ENCODE peak calls at places on chromosomes 4 and X, in eight cellular contexts. One of them, this sample, is unnamed.

GRCh38 chr4:22607382-22607781 is 85.4 kb upstream of the GBA3 start:
- DNase-seq in lower leg skin: no peak
- DNase-seq in AG04450: peak; percentile 23
- DNase-seq in WTC11: peak; percentile 36
- DNase-seq in endothelial cell of umbilical vein: peak; percentile 29
- DNase-seq in IMR-90: peak; percentile 31
- DNase-seq in kidney: peak; percentile 74
- DNase-seq in Calu3: peak; percentile 66
- DNase-seq in this sample: no peak

GRCh38 chrX:42976729-42977366 is 198.9 kb upstream of the PPP1R2C start:
- DNase-seq in lower leg skin: no peak
- DNase-seq in AG04450: no peak
- DNase-seq in WTC11: no peak
- DNase-seq in endothelial cell of umbilical vein: peak; percentile 54
- DNase-seq in IMR-90: no peak
- DNase-seq in kidney: no peak
- DNase-seq in Calu3: peak; percentile 2
- DNase-seq in this sample: no peak

GRCh38 chr4:8725845-8726244 is 133.3 kb downstream of the CPZ start:
- DNase-seq in lower leg skin: no peak
- DNase-seq in AG04450: no peak
- DNase-seq in WTC11: no peak
- DNase-seq in endothelial cell of umbilical vein: no peak
- DNase-seq in IMR-90: no peak
- DNase-seq in kidney: peak; percentile 45
- DNase-seq in Calu3: no peak
- DNase-seq in this sample: no peak

GRCh38 chr4:106583567-106583966 is 215.0 kb upstream of the GIMD1 start:
- DNase-seq in lower leg skin: no peak
- DNase-seq in AG04450: peak; percentile 63
- DNase-seq in WTC11: no peak
- DNase-seq in endothelial cell of umbilical vein: peak; percentile 91
- DNase-seq in IMR-90: peak; percentile 94
- DNase-seq in kidney: no peak
- DNase-seq in Calu3: no peak
- DNase-seq in this sample: no peak

GRCh38 chr4:1241466-1241935 is 7.4 kb downstream of the CTBP1 start:
- DNase-seq in lower leg skin: no peak
- DNase-seq in AG04450: no peak
- DNase-seq in WTC11: peak; percentile 8
- DNase-seq in endothelial cell of umbilical vein: no peak
- DNase-seq in IMR-90: no peak
- DNase-seq in kidney: peak; percentile 69
- DNase-seq in Calu3: no peak
- DNase-seq in this sample: no peak

GRCh38 chrX:111914398-111915092 is 38.6 kb downstream of the TRPC5OS start:
- DNase-seq in lower leg skin: no peak
- DNase-seq in AG04450: no peak
- DNase-seq in WTC11: no peak
- DNase-seq in endothelial cell of umbilical vein: no peak
- DNase-seq in IMR-90: peak; percentile 55
- DNase-seq in kidney: no peak
- DNase-seq in Calu3: peak; percentile 39
- DNase-seq in this sample: no peak

GRCh38 chr4:152039085-152039484 is 278.3 kb upstream of the GATB start:
- DNase-seq in lower leg skin: no peak
- DNase-seq in AG04450: peak; percentile 89
- DNase-seq in WTC11: no peak
- DNase-seq in endothelial cell of umbilical vein: no peak
- DNase-seq in IMR-90: peak; percentile 98
- DNase-seq in kidney: no peak
- DNase-seq in Calu3: no peak
- DNase-seq in this sample: no peak

GRCh38 chr4:44927361-44928061 is 201.2 kb upstream of the GNPDA2 start:
- DNase-seq in lower leg skin: no peak
- DNase-seq in AG04450: no peak
- DNase-seq in WTC11: no peak
- DNase-seq in endothelial cell of umbilical vein: peak; percentile 2
- DNase-seq in IMR-90: peak; percentile 14
- DNase-seq in kidney: no peak
- DNase-seq in Calu3: peak; percentile 3
- DNase-seq in this sample: no peak

GRCh38 chrX:47518105-47518504 is 35.1 kb upstream of the ZNF41 start:
- DNase-seq in lower leg skin: no peak
- DNase-seq in AG04450: no peak
- DNase-seq in WTC11: no peak
- DNase-seq in endothelial cell of umbilical vein: no peak
- DNase-seq in IMR-90: no peak
- DNase-seq in kidney: no peak
- DNase-seq in Calu3: no peak
- DNase-seq in this sample: no peak

GRCh38 chr4:151195801-151196200 is 81.2 kb upstream of the PRSS48 start:
- DNase-seq in lower leg skin: peak; percentile 35
- DNase-seq in AG04450: no peak
- DNase-seq in WTC11: no peak
- DNase-seq in endothelial cell of umbilical vein: peak; percentile 89
- DNase-seq in IMR-90: peak; percentile 71
- DNase-seq in kidney: no peak
- DNase-seq in Calu3: peak; percentile 50
- DNase-seq in this sample: no peak

GRCh38 chr4:26441110-26441509 is 49.2 kb downstream of the CCKAR start:
- DNase-seq in lower leg skin: no peak
- DNase-seq in AG04450: no peak
- DNase-seq in WTC11: no peak
- DNase-seq in endothelial cell of umbilical vein: no peak
- DNase-seq in IMR-90: peak; percentile 73
- DNase-seq in kidney: no peak
- DNase-seq in Calu3: no peak
- DNase-seq in this sample: no peak

GRCh38 chr4:99642725-99643489 is 14.7 kb downstream of the C4orf54 start:
- DNase-seq in lower leg skin: no peak
- DNase-seq in AG04450: no peak
- DNase-seq in WTC11: no peak
- DNase-seq in endothelial cell of umbilical vein: no peak
- DNase-seq in IMR-90: no peak
- DNase-seq in kidney: no peak
- DNase-seq in Calu3: no peak
- DNase-seq in this sample: no peak

GRCh38 chrX:138006176-138006575 is 440.2 kb downstream of the ZIC3 start:
- DNase-seq in lower leg skin: no peak
- DNase-seq in AG04450: no peak
- DNase-seq in WTC11: no peak
- DNase-seq in endothelial cell of umbilical vein: no peak
- DNase-seq in IMR-90: no peak
- DNase-seq in kidney: no peak
- DNase-seq in Calu3: no peak
- DNase-seq in this sample: no peak

GRCh38 chr4:27048350-27049100 is 187.9 kb downstream of the STIM2 start:
- DNase-seq in lower leg skin: no peak
- DNase-seq in AG04450: no peak
- DNase-seq in WTC11: no peak
- DNase-seq in endothelial cell of umbilical vein: peak; percentile 24
- DNase-seq in IMR-90: peak; percentile 27
- DNase-seq in kidney: no peak
- DNase-seq in Calu3: no peak
- DNase-seq in this sample: no peak

GRCh38 chr4:186161138-186161537 is 30.2 kb upstream of the CYP4V2 start:
- DNase-seq in lower leg skin: no peak
- DNase-seq in AG04450: no peak
- DNase-seq in WTC11: no peak
- DNase-seq in endothelial cell of umbilical vein: no peak
- DNase-seq in IMR-90: no peak
- DNase-seq in kidney: no peak
- DNase-seq in Calu3: no peak
- DNase-seq in this sample: no peak

GRCh38 chrX:120260369-120260768 is 9.8 kb downstream of the ZBTB33 start:
- DNase-seq in lower leg skin: peak; percentile 49
- DNase-seq in AG04450: no peak
- DNase-seq in WTC11: no peak
- DNase-seq in endothelial cell of umbilical vein: no peak
- DNase-seq in IMR-90: no peak
- DNase-seq in kidney: no peak
- DNase-seq in Calu3: no peak
- DNase-seq in this sample: no peak

GRCh38 chrX:13252726-13253125 is 67.1 kb downstream of the ATXN3L start:
- DNase-seq in lower leg skin: no peak
- DNase-seq in AG04450: no peak
- DNase-seq in WTC11: no peak
- DNase-seq in endothelial cell of umbilical vein: no peak
- DNase-seq in IMR-90: peak; percentile 32
- DNase-seq in kidney: no peak
- DNase-seq in Calu3: no peak
- DNase-seq in this sample: no peak

GRCh38 chrX:119826399-119826959 is 26.3 kb downstream of the UPF3B start:
- DNase-seq in lower leg skin: peak; percentile 20
- DNase-seq in AG04450: no peak
- DNase-seq in WTC11: no peak
- DNase-seq in endothelial cell of umbilical vein: peak; percentile 64
- DNase-seq in IMR-90: peak; percentile 39
- DNase-seq in kidney: no peak
- DNase-seq in Calu3: no peak
- DNase-seq in this sample: no peak

GRCh38 chr4:64497526-64497925 is 88.3 kb upstream of the TECRL start:
- DNase-seq in lower leg skin: no peak
- DNase-seq in AG04450: no peak
- DNase-seq in WTC11: no peak
- DNase-seq in endothelial cell of umbilical vein: no peak
- DNase-seq in IMR-90: no peak
- DNase-seq in kidney: no peak
- DNase-seq in Calu3: no peak
- DNase-seq in this sample: no peak

GRCh38 chr4:83974111-83974789 is 438.3 kb downstream of the GPAT3 start:
- DNase-seq in lower leg skin: no peak
- DNase-seq in AG04450: no peak
- DNase-seq in WTC11: no peak
- DNase-seq in endothelial cell of umbilical vein: no peak
- DNase-seq in IMR-90: no peak
- DNase-seq in kidney: no peak
- DNase-seq in Calu3: no peak
- DNase-seq in this sample: no peak

GRCh38 chr4:2832981-2833670 is 10.5 kb upstream of the ADD1 start:
- DNase-seq in lower leg skin: no peak
- DNase-seq in AG04450: no peak
- DNase-seq in WTC11: no peak
- DNase-seq in endothelial cell of umbilical vein: no peak
- DNase-seq in IMR-90: no peak
- DNase-seq in kidney: peak; percentile 59
- DNase-seq in Calu3: no peak
- DNase-seq in this sample: no peak

GRCh38 chr4:121784975-121785374 is 16.1 kb upstream of the EXOSC9 start:
- DNase-seq in lower leg skin: no peak
- DNase-seq in AG04450: peak; percentile 79
- DNase-seq in WTC11: no peak
- DNase-seq in endothelial cell of umbilical vein: peak; percentile 59
- DNase-seq in IMR-90: peak; percentile 97
- DNase-seq in kidney: no peak
- DNase-seq in Calu3: peak; percentile 49
- DNase-seq in this sample: no peak

GRCh38 chrX:44817029-44817428 is 26.8 kb upstream of the DUSP21 start:
- DNase-seq in lower leg skin: no peak
- DNase-seq in AG04450: no peak
- DNase-seq in WTC11: peak; percentile 7
- DNase-seq in endothelial cell of umbilical vein: no peak
- DNase-seq in IMR-90: no peak
- DNase-seq in kidney: no peak
- DNase-seq in Calu3: no peak
- DNase-seq in this sample: no peak

GRCh38 chrX:13888284-13888683 is 71.4 kb upstream of the GPM6B start:
- DNase-seq in lower leg skin: no peak
- DNase-seq in AG04450: no peak
- DNase-seq in WTC11: no peak
- DNase-seq in endothelial cell of umbilical vein: no peak
- DNase-seq in IMR-90: no peak
- DNase-seq in kidney: no peak
- DNase-seq in Calu3: no peak
- DNase-seq in this sample: no peak

GRCh38 chrX:154458116-154458953 is at the start of gene PLXNA3:
- DNase-seq in lower leg skin: no peak
- DNase-seq in AG04450: no peak
- DNase-seq in WTC11: peak; percentile 47
- DNase-seq in endothelial cell of umbilical vein: no peak
- DNase-seq in IMR-90: no peak
- DNase-seq in kidney: no peak
- DNase-seq in Calu3: peak; percentile 74
- DNase-seq in this sample: no peak

GRCh38 chr4:52873191-52873590 is 11.1 kb downstream of the RASL11B start:
- DNase-seq in lower leg skin: no peak
- DNase-seq in AG04450: no peak
- DNase-seq in WTC11: no peak
- DNase-seq in endothelial cell of umbilical vein: peak; percentile 75
- DNase-seq in IMR-90: no peak
- DNase-seq in kidney: no peak
- DNase-seq in Calu3: peak; percentile 56
- DNase-seq in this sample: no peak
- TF ChIP-seq CTCF in lower leg skin: no peak
- TF ChIP-seq CTCF in AG04450: no peak
- TF ChIP-seq CTCF in WTC11: no peak
- TF ChIP-seq CTCF in endothelial cell of umbilical vein: no peak
- TF ChIP-seq CTCF in IMR-90: no peak
- TF ChIP-seq CTCF in kidney: no peak
- TF ChIP-seq CTCF in Calu3: no peak
- TF ChIP-seq CTCF in this sample: no peak

GRCh38 chr4:108172231-108172779 is 3.6 kb upstream of the LEF1 start:
- DNase-seq in lower leg skin: no peak
- DNase-seq in AG04450: no peak
- DNase-seq in WTC11: peak; percentile 31
- DNase-seq in endothelial cell of umbilical vein: no peak
- DNase-seq in IMR-90: no peak
- DNase-seq in kidney: no peak
- DNase-seq in Calu3: no peak
- DNase-seq in this sample: peak; percentile 66
- TF ChIP-seq CTCF in lower leg skin: no peak
- TF ChIP-seq CTCF in AG04450: no peak
- TF ChIP-seq CTCF in WTC11: no peak
- TF ChIP-seq CTCF in endothelial cell of umbilical vein: no peak
- TF ChIP-seq CTCF in IMR-90: no peak
- TF ChIP-seq CTCF in kidney: no peak
- TF ChIP-seq CTCF in Calu3: no peak
- TF ChIP-seq CTCF in this sample: no peak

DNA sequence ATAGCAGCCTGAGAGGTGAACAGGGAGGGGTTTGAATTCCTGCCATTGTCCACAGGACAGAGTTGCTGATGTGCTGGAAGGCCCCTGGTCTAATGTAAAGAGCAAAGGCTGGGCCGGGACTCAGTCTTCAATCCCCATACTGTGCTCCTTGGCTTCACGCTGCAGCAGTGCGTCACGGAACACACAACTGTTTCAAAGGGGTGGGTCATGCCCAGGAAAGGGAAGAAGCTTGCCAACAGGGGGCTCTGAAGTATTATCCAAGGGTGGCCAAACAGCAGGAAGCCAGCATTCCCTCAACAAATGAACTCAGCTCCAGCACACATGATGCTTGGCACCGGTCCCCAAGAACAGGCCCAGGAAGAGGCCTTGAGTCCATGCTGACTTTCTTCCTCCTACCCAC is 122.5 kb downstream of the NFKB1 start:
- DNase-seq in lower leg skin: no peak
- DNase-seq in AG04450: peak; percentile 48
- DNase-seq in WTC11: peak; percentile 20
- DNase-seq in endothelial cell of umbilical vein: peak; percentile 30
- DNase-seq in IMR-90: peak; percentile 71
- DNase-seq in kidney: no peak
- DNase-seq in Calu3: peak; percentile 37
- DNase-seq in this sample: no peak
- TF ChIP-seq CTCF in lower leg skin: no peak
- TF ChIP-seq CTCF in AG04450: peak; percentile 61
- TF ChIP-seq CTCF in WTC11: no peak
- TF ChIP-seq CTCF in endothelial cell of umbilical vein: peak; percentile 9
- TF ChIP-seq CTCF in IMR-90: peak; percentile 47
- TF ChIP-seq CTCF in kidney: no peak
- TF ChIP-seq CTCF in Calu3: no peak
- TF ChIP-seq CTCF in this sample: no peak

GRCh38 chrX:7047951-7048350 is 99.6 kb upstream of the STS start:
- DNase-seq in lower leg skin: no peak
- DNase-seq in AG04450: no peak
- DNase-seq in WTC11: no peak
- DNase-seq in endothelial cell of umbilical vein: no peak
- DNase-seq in IMR-90: no peak
- DNase-seq in kidney: no peak
- DNase-seq in Calu3: no peak
- DNase-seq in this sample: no peak
- TF ChIP-seq CTCF in lower leg skin: no peak
- TF ChIP-seq CTCF in AG04450: no peak
- TF ChIP-seq CTCF in WTC11: no peak
- TF ChIP-seq CTCF in endothelial cell of umbilical vein: no peak
- TF ChIP-seq CTCF in IMR-90: no peak
- TF ChIP-seq CTCF in kidney: no peak
- TF ChIP-seq CTCF in Calu3: no peak
- TF ChIP-seq CTCF in this sample: no peak

This sample was measured in mesothelial cell of epicardium.